ENCODE peak calls at places on chromosomes 2 and 18, in eight cellular contexts. D, Y, M, G, P, A, J and S are unnamed samples.

GRCh38 chr2:99554238-99554637 is 64.4 kb upstream of the REV1 start:
- DNase-seq in D (no peak), Y (no peak), M (no peak), G (no peak), P (no peak), A (peak; percentile 17), J (no peak), S (no peak)

GRCh38 chr2:232781765-232782164 is 5.4 kb upstream of the KCNJ13 start:
- DNase-seq in D (no peak), Y (peak; percentile 68), M (no peak), G (peak; percentile 40), P (no peak), A (no peak), J (no peak), S (peak; percentile 56)

GRCh38 chr2:158580760-158581159 is 124.0 kb downstream of the PKP4 start:
- DNase-seq in D (no peak), Y (no peak), M (no peak), G (no peak), P (no peak), A (peak; percentile 34), J (no peak), S (no peak)

GRCh38 chr2:170486730-170487129 is 228.4 kb upstream of the SP5 start:
- DNase-seq in D (no peak), Y (no peak), M (no peak), G (no peak), P (no peak), A (no peak), J (no peak), S (peak; percentile 28)

GRCh38 chr2:239727182-239727775 is 297.9 kb downstream of the NDUFA10 start:
- DNase-seq in D (no peak), Y (no peak), M (no peak), G (no peak), P (no peak), A (no peak), J (no peak), S (no peak)

GRCh38 chr2:39228413-39229209 is 15.2 kb downstream of the CDKL4 start:
- DNase-seq in D (no peak), Y (no peak), M (no peak), G (no peak), P (no peak), A (no peak), J (no peak), S (no peak)

GRCh38 chr2:70029814-70030409 is 57.4 kb upstream of the PCBP1 start:
- DNase-seq in D (no peak), Y (peak; percentile 64), M (no peak), G (peak; percentile 87), P (peak; percentile 3), A (no peak), J (peak; percentile 63), S (peak; percentile 59)

GRCh38 chr18:49944681-49945080 is 131.3 kb upstream of the ACAA2 start:
- DNase-seq in D (no peak), Y (peak; percentile 12), M (no peak), G (no peak), P (no peak), A (no peak), J (no peak), S (peak; percentile 4)

GRCh38 chr2:200463449-200463848 is 46.4 kb downstream of the KCTD18 start:
- DNase-seq in D (no peak), Y (no peak), M (no peak), G (no peak), P (no peak), A (no peak), J (no peak), S (no peak)

GRCh38 chr2:12675801-12676200 is 40.9 kb upstream of the TRIB2 start:
- DNase-seq in D (no peak), Y (no peak), M (peak; percentile 2), G (no peak), P (no peak), A (no peak), J (no peak), S (no peak)